ENCODE peak calls at places on chromosomes 4 and X, in eight cellular contexts. One of them, this sample, is unnamed.
A peak's percentile ranks its signal among the peaks of the same experiment; 100 is the strongest.

GRCh38 chr4:89001647-89002518 is 55.1 kb downstream of the FAM13A start:
- DNase-seq in progenitor cell of endocrine pancreas: no peak
- DNase-seq in stimulated activated CD8-positive, alpha-beta memory T cell treated with anti-CD3 and anti-CD28 coated beads, Interleukin-2, amount 100 ng/mL, for 48 hours: no peak
- DNase-seq in neural crest cell: no peak
- DNase-seq in NAMALWA: no peak
- DNase-seq in hypothalamus: no peak
- DNase-seq in stimulated activated CD4-positive, alpha-beta T cell treated with anti-CD3 and anti-CD28 coated beads, Interleukin-4, amount 100 ng/mL, for 48 hours: no peak
- DNase-seq in cardiac fibroblast: no peak
- DNase-seq in this sample: peak; percentile 29

GRCh38 chr4:118718511-118719170 is 33.4 kb downstream of the METTL14 start:
- DNase-seq in stimulated activated CD8-positive, alpha-beta memory T cell treated with anti-CD3 and anti-CD28 coated beads, Interleukin-2, amount 100 ng/mL, for 48 hours: no peak
- DNase-seq in cardiac fibroblast: no peak
- DNase-seq in hypothalamus: no peak
- DNase-seq in neural crest cell: no peak
- DNase-seq in progenitor cell of endocrine pancreas: no peak
- DNase-seq in stimulated activated CD4-positive, alpha-beta T cell treated with anti-CD3 and anti-CD28 coated beads, Interleukin-4, amount 100 ng/mL, for 48 hours: no peak
- DNase-seq in NAMALWA: no peak
- DNase-seq in this sample: no peak

GRCh38 chrX:135531813-135532212 is 11.4 kb downstream of the INTS6L start:
- DNase-seq in hypothalamus: no peak
- DNase-seq in neural crest cell: no peak
- DNase-seq in NAMALWA: no peak
- DNase-seq in cardiac fibroblast: no peak
- DNase-seq in progenitor cell of endocrine pancreas: no peak
- DNase-seq in stimulated activated CD4-positive, alpha-beta T cell treated with anti-CD3 and anti-CD28 coated beads, Interleukin-4, amount 100 ng/mL, for 48 hours: no peak
- DNase-seq in stimulated activated CD8-positive, alpha-beta memory T cell treated with anti-CD3 and anti-CD28 coated beads, Interleukin-2, amount 100 ng/mL, for 48 hours: no peak
- DNase-seq in this sample: no peak

GRCh38 chr4:33886356-33886755 is 2358.0 kb downstream of the ARAP2 start:
- DNase-seq in cardiac fibroblast: no peak
- DNase-seq in stimulated activated CD8-positive, alpha-beta memory T cell treated with anti-CD3 and anti-CD28 coated beads, Interleukin-2, amount 100 ng/mL, for 48 hours: no peak
- DNase-seq in progenitor cell of endocrine pancreas: no peak
- DNase-seq in hypothalamus: no peak
- DNase-seq in neural crest cell: no peak
- DNase-seq in NAMALWA: no peak
- DNase-seq in stimulated activated CD4-positive, alpha-beta T cell treated with anti-CD3 and anti-CD28 coated beads, Interleukin-4, amount 100 ng/mL, for 48 hours: no peak
- DNase-seq in this sample: no peak

GRCh38 chr4:139535228-139535851 is 20.7 kb downstream of the SETD7 start:
- DNase-seq in NAMALWA: no peak
- DNase-seq in stimulated activated CD8-positive, alpha-beta memory T cell treated with anti-CD3 and anti-CD28 coated beads, Interleukin-2, amount 100 ng/mL, for 48 hours: no peak
- DNase-seq in stimulated activated CD4-positive, alpha-beta T cell treated with anti-CD3 and anti-CD28 coated beads, Interleukin-4, amount 100 ng/mL, for 48 hours: no peak
- DNase-seq in cardiac fibroblast: no peak
- DNase-seq in progenitor cell of endocrine pancreas: no peak
- DNase-seq in hypothalamus: no peak
- DNase-seq in neural crest cell: no peak
- DNase-seq in this sample: peak; percentile 49

GRCh38 chrX:108582151-108582550 is 142.5 kb downstream of the COL4A5 start:
- DNase-seq in NAMALWA: no peak
- DNase-seq in stimulated activated CD8-positive, alpha-beta memory T cell treated with anti-CD3 and anti-CD28 coated beads, Interleukin-2, amount 100 ng/mL, for 48 hours: no peak
- DNase-seq in stimulated activated CD4-positive, alpha-beta T cell treated with anti-CD3 and anti-CD28 coated beads, Interleukin-4, amount 100 ng/mL, for 48 hours: no peak
- DNase-seq in progenitor cell of endocrine pancreas: no peak
- DNase-seq in hypothalamus: peak; percentile 2
- DNase-seq in neural crest cell: peak; percentile 2
- DNase-seq in cardiac fibroblast: no peak
- DNase-seq in this sample: no peak

GRCh38 chr4:83378426-83378825 is 43.8 kb upstream of the HPSE start:
- DNase-seq in stimulated activated CD4-positive, alpha-beta T cell treated with anti-CD3 and anti-CD28 coated beads, Interleukin-4, amount 100 ng/mL, for 48 hours: no peak
- DNase-seq in NAMALWA: peak; percentile 56
- DNase-seq in neural crest cell: no peak
- DNase-seq in cardiac fibroblast: no peak
- DNase-seq in progenitor cell of endocrine pancreas: no peak
- DNase-seq in hypothalamus: no peak
- DNase-seq in stimulated activated CD8-positive, alpha-beta memory T cell treated with anti-CD3 and anti-CD28 coated beads, Interleukin-2, amount 100 ng/mL, for 48 hours: no peak
- DNase-seq in this sample: no peak

GRCh38 chrX:155632424-155633100 is 19.8 kb upstream of the TMLHE start:
- DNase-seq in cardiac fibroblast: peak; percentile 18
- DNase-seq in stimulated activated CD4-positive, alpha-beta T cell treated with anti-CD3 and anti-CD28 coated beads, Interleukin-4, amount 100 ng/mL, for 48 hours: no peak
- DNase-seq in stimulated activated CD8-positive, alpha-beta memory T cell treated with anti-CD3 and anti-CD28 coated beads, Interleukin-2, amount 100 ng/mL, for 48 hours: no peak
- DNase-seq in hypothalamus: no peak
- DNase-seq in neural crest cell: no peak
- DNase-seq in progenitor cell of endocrine pancreas: no peak
- DNase-seq in NAMALWA: peak; percentile 29
- DNase-seq in this sample: no peak

GRCh38 chr4:140223056-140223810 is 69.2 kb upstream of the MAML3 start:
- DNase-seq in stimulated activated CD4-positive, alpha-beta T cell treated with anti-CD3 and anti-CD28 coated beads, Interleukin-4, amount 100 ng/mL, for 48 hours: no peak
- DNase-seq in neural crest cell: no peak
- DNase-seq in progenitor cell of endocrine pancreas: no peak
- DNase-seq in NAMALWA: no peak
- DNase-seq in stimulated activated CD8-positive, alpha-beta memory T cell treated with anti-CD3 and anti-CD28 coated beads, Interleukin-2, amount 100 ng/mL, for 48 hours: no peak
- DNase-seq in cardiac fibroblast: peak; percentile 68
- DNase-seq in hypothalamus: no peak
- DNase-seq in this sample: no peak

GRCh38 chr4:988726-989721 is 2.2 kb downstream of the IDUA start:
- DNase-seq in neural crest cell: no peak
- DNase-seq in hypothalamus: no peak
- DNase-seq in stimulated activated CD4-positive, alpha-beta T cell treated with anti-CD3 and anti-CD28 coated beads, Interleukin-4, amount 100 ng/mL, for 48 hours: no peak
- DNase-seq in stimulated activated CD8-positive, alpha-beta memory T cell treated with anti-CD3 and anti-CD28 coated beads, Interleukin-2, amount 100 ng/mL, for 48 hours: no peak
- DNase-seq in NAMALWA: no peak
- DNase-seq in cardiac fibroblast: no peak
- DNase-seq in progenitor cell of endocrine pancreas: no peak
- DNase-seq in this sample: no peak

GRCh38 chr4:128861856-128862518 is 52.5 kb downstream of the JADE1 start:
- DNase-seq in neural crest cell: no peak
- DNase-seq in hypothalamus: no peak
- DNase-seq in NAMALWA: no peak
- DNase-seq in cardiac fibroblast: no peak
- DNase-seq in progenitor cell of endocrine pancreas: no peak
- DNase-seq in stimulated activated CD4-positive, alpha-beta T cell treated with anti-CD3 and anti-CD28 coated beads, Interleukin-4, amount 100 ng/mL, for 48 hours: no peak
- DNase-seq in stimulated activated CD8-positive, alpha-beta memory T cell treated with anti-CD3 and anti-CD28 coated beads, Interleukin-2, amount 100 ng/mL, for 48 hours: no peak
- DNase-seq in this sample: no peak

GRCh38 chr4:39319678-39320077 is 46.5 kb downstream of the RFC1 start:
- DNase-seq in neural crest cell: no peak
- DNase-seq in progenitor cell of endocrine pancreas: no peak
- DNase-seq in cardiac fibroblast: peak; percentile 94
- DNase-seq in hypothalamus: no peak
- DNase-seq in stimulated activated CD8-positive, alpha-beta memory T cell treated with anti-CD3 and anti-CD28 coated beads, Interleukin-2, amount 100 ng/mL, for 48 hours: no peak
- DNase-seq in stimulated activated CD4-positive, alpha-beta T cell treated with anti-CD3 and anti-CD28 coated beads, Interleukin-4, amount 100 ng/mL, for 48 hours: no peak
- DNase-seq in NAMALWA: no peak
- DNase-seq in this sample: no peak

GRCh38 chrX:45266456-45266855 is 65.8 kb upstream of the DIPK2B start:
- DNase-seq in NAMALWA: no peak
- DNase-seq in neural crest cell: no peak
- DNase-seq in cardiac fibroblast: no peak
- DNase-seq in progenitor cell of endocrine pancreas: no peak
- DNase-seq in stimulated activated CD8-positive, alpha-beta memory T cell treated with anti-CD3 and anti-CD28 coated beads, Interleukin-2, amount 100 ng/mL, for 48 hours: no peak
- DNase-seq in hypothalamus: no peak
- DNase-seq in stimulated activated CD4-positive, alpha-beta T cell treated with anti-CD3 and anti-CD28 coated beads, Interleukin-4, amount 100 ng/mL, for 48 hours: no peak
- DNase-seq in this sample: no peak

GRCh38 chr4:183783933-183784622 is 121.0 kb upstream of the STOX2 start:
- DNase-seq in progenitor cell of endocrine pancreas: no peak
- DNase-seq in neural crest cell: no peak
- DNase-seq in hypothalamus: no peak
- DNase-seq in stimulated activated CD8-positive, alpha-beta memory T cell treated with anti-CD3 and anti-CD28 coated beads, Interleukin-2, amount 100 ng/mL, for 48 hours: no peak
- DNase-seq in cardiac fibroblast: peak; percentile 74
- DNase-seq in stimulated activated CD4-positive, alpha-beta T cell treated with anti-CD3 and anti-CD28 coated beads, Interleukin-4, amount 100 ng/mL, for 48 hours: no peak
- DNase-seq in NAMALWA: no peak
- DNase-seq in this sample: no peak

This sample was measured in NCI-H446 treated with DMSO at 0.1 percent for 48 hours.